ENCODE peak calls at places on chromosomes 16 and 17, in four cellular contexts. One of them, this sample, is unnamed.

GRCh38 chr17:76736349-76737081 is 616 bp downstream of the SRSF2 start:
- DNase-seq in A549: no peak
- DNase-seq in GM12878: no peak
- DNase-seq in HepG2: peak; percentile 46
- DNase-seq in this sample: peak; percentile 86

GRCh38 chr16:82043680-82044584 is 8.9 kb downstream of the HSD17B2 start:
- DNase-seq in HepG2: no peak
- DNase-seq in GM12878: no peak
- DNase-seq in A549: no peak
- DNase-seq in this sample: no peak

GRCh38 chr17:64457156-64457555 is 8.2 kb downstream of the MILR1 start:
- DNase-seq in A549: no peak
- DNase-seq in HepG2: no peak
- DNase-seq in GM12878: no peak
- DNase-seq in this sample: no peak

GRCh38 chr17:34220776-34221390 is 34.2 kb upstream of the CCL2 start:
- DNase-seq in HepG2: no peak
- DNase-seq in GM12878: no peak
- DNase-seq in A549: no peak
- DNase-seq in this sample: no peak

GRCh38 chr17:17837966-17838962 is 1.5 kb upstream of the SREBF1 start:
- DNase-seq in GM12878: no peak
- DNase-seq in A549: peak; percentile 77
- DNase-seq in HepG2: peak; percentile 57
- DNase-seq in this sample: no peak

GRCh38 chr17:19354123-19354522 is 8.4 kb downstream of the B9D1 start:
- DNase-seq in HepG2: no peak
- DNase-seq in GM12878: no peak
- DNase-seq in A549: no peak
- DNase-seq in this sample: no peak

GRCh38 chr17:53934931-53935330 is 112.2 kb downstream of the KIF2B start:
- DNase-seq in HepG2: no peak
- DNase-seq in A549: no peak
- DNase-seq in GM12878: no peak
- DNase-seq in this sample: no peak

GRCh38 chr17:7982666-7983065 is 19.7 kb upstream of the GUCY2D start:
- DNase-seq in GM12878: no peak
- DNase-seq in HepG2: no peak
- DNase-seq in A549: no peak
- DNase-seq in this sample: no peak

GRCh38 chr17:27848941-27849340 is 44.2 kb downstream of the LYRM9 start:
- DNase-seq in GM12878: no peak
- DNase-seq in A549: no peak
- DNase-seq in HepG2: no peak
- DNase-seq in this sample: no peak

GRCh38 chr16:27432600-27432957 is 30.6 kb downstream of the IL21R start:
- DNase-seq in A549: no peak
- DNase-seq in HepG2: no peak
- DNase-seq in GM12878: no peak
- DNase-seq in this sample: no peak

GRCh38 chr17:61307905-61308886 is 91.4 kb upstream of the TBX2 start:
- DNase-seq in GM12878: no peak
- DNase-seq in HepG2: no peak
- DNase-seq in A549: peak; percentile 52
- DNase-seq in this sample: no peak

GRCh38 chr16:3595521-3596021 is 15.8 kb downstream of the SLX4 start:
- DNase-seq in HepG2: no peak
- DNase-seq in A549: no peak
- DNase-seq in GM12878: no peak
- DNase-seq in this sample: no peak

GRCh38 chr17:43125133-43125966 is at the start of gene BRCA1:
- DNase-seq in GM12878: peak; percentile 96
- DNase-seq in A549: peak; percentile 100
- DNase-seq in HepG2: peak; percentile 100
- DNase-seq in this sample: peak; percentile 95

GRCh38 chr17:79005063-79005861 is 4.3 kb downstream of the CANT1 start:
- DNase-seq in HepG2: no peak
- DNase-seq in GM12878: no peak
- DNase-seq in A549: no peak
- DNase-seq in this sample: no peak

GRCh38 chr17:42337442-42337841 is 49.1 kb downstream of the STAT5A start:
- DNase-seq in A549: no peak
- DNase-seq in GM12878: peak; percentile 94
- DNase-seq in HepG2: no peak
- DNase-seq in this sample: no peak

GRCh38 chr17:40727447-40728231 is 24.1 kb upstream of the KRT24 start:
- DNase-seq in GM12878: peak; percentile 41
- DNase-seq in A549: no peak
- DNase-seq in HepG2: no peak
- DNase-seq in this sample: no peak

GRCh38 chr16:89633064-89633631 is 19.7 kb downstream of the DPEP1 start:
- DNase-seq in GM12878: no peak
- DNase-seq in A549: peak; percentile 72
- DNase-seq in HepG2: no peak
- DNase-seq in this sample: peak; percentile 67

GRCh38 chr17:72457712-72458111 is 336.9 kb downstream of the SOX9 start:
- DNase-seq in HepG2: no peak
- DNase-seq in GM12878: no peak
- DNase-seq in A549: no peak
- DNase-seq in this sample: no peak

GRCh38 chr17:45155029-45155428 is 6.6 kb upstream of the HEXIM2 start:
- DNase-seq in GM12878: no peak
- DNase-seq in A549: no peak
- DNase-seq in HepG2: no peak
- DNase-seq in this sample: no peak

GRCh38 chr17:82205720-82206508 is 6.7 kb downstream of the CCDC57 start:
- DNase-seq in HepG2: peak; percentile 84
- DNase-seq in A549: peak; percentile 91
- DNase-seq in GM12878: no peak
- DNase-seq in this sample: peak; percentile 92

GRCh38 chr17:4691686-4692085 is 12.3 kb downstream of the PELP1 start:
- DNase-seq in HepG2: no peak
- DNase-seq in GM12878: no peak
- DNase-seq in A549: no peak
- DNase-seq in this sample: no peak

GRCh38 chr16:19710191-19710908 is 7.7 kb downstream of the KNOP1 start:
- DNase-seq in HepG2: no peak
- DNase-seq in GM12878: no peak
- DNase-seq in A549: no peak
- DNase-seq in this sample: no peak

GRCh38 chr16:81723098-81723723 is 55.9 kb upstream of the PLCG2 start:
- DNase-seq in A549: peak; percentile 89
- DNase-seq in GM12878: peak; percentile 62
- DNase-seq in HepG2: peak; percentile 86
- DNase-seq in this sample: peak; percentile 83

GRCh38 chr16:27455700-27456099 is 53.7 kb downstream of the IL21R start:
- DNase-seq in A549: no peak
- DNase-seq in GM12878: no peak
- DNase-seq in HepG2: no peak
- DNase-seq in this sample: no peak

GRCh38 chr16:57730771-57731730 is 4.5 kb upstream of the KATNB1 start:
- DNase-seq in HepG2: no peak
- DNase-seq in GM12878: no peak
- DNase-seq in A549: no peak
- DNase-seq in this sample: no peak

GRCh38 chr17:43952351-43952723 is 1.4 kb downstream of the PYY start:
- DNase-seq in GM12878: no peak
- DNase-seq in A549: no peak
- DNase-seq in HepG2: no peak
- DNase-seq in this sample: no peak

GRCh38 chr17:48027322-48027981 is 10.1 kb downstream of the COPZ2 start:
- DNase-seq in A549: no peak
- DNase-seq in HepG2: no peak
- DNase-seq in GM12878: no peak
- DNase-seq in this sample: no peak
- TF ChIP-seq PBX3 in A549: no peak
- TF ChIP-seq PBX3 in HepG2: no peak
- TF ChIP-seq PBX3 in GM12878: no peak
- TF ChIP-seq PBX3 in this sample: no peak

GRCh38 chr16:29126057-29126494 is 141.2 kb downstream of the LAT start:
- DNase-seq in A549: no peak
- DNase-seq in GM12878: no peak
- DNase-seq in HepG2: no peak
- DNase-seq in this sample: no peak
- TF ChIP-seq USF2 in A549: no peak
- TF ChIP-seq USF2 in GM12878: no peak
- TF ChIP-seq USF2 in HepG2: no peak
- TF ChIP-seq USF2 in this sample: no peak

GRCh38 chr16:56265184-56265583 is 73.9 kb downstream of the GNAO1 start:
- DNase-seq in A549: no peak
- DNase-seq in HepG2: no peak
- DNase-seq in GM12878: no peak
- DNase-seq in this sample: no peak
- TF ChIP-seq PBX3 in A549: no peak
- TF ChIP-seq PBX3 in HepG2: no peak
- TF ChIP-seq PBX3 in GM12878: no peak
- TF ChIP-seq PBX3 in this sample: no peak

DNA sequence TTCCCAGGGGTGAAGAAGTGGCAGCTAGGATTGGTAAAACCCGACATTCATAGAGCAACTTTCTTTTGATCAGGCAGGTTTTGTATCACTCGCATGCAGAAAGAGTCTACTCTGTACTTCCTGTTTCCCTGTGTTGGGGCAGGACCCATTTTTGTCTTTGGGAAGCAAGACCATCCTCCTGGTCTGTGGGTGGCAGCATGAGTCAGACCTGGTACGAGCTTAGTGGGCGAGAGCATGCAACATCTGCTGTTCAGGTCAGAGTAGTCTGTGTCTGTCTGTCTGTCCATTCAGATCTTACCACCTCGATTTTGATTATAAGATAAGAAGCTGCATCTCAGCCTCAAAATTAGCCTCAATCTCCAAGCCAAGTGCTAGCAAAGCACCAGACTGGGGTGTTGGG is 111.0 kb downstream of the XYLT1 start:
- DNase-seq in HepG2: no peak
- DNase-seq in A549: no peak
- DNase-seq in GM12878: no peak
- DNase-seq in this sample: peak; percentile 29
- TF ChIP-seq USF2 in HepG2: no peak
- TF ChIP-seq USF2 in A549: no peak
- TF ChIP-seq USF2 in GM12878: no peak
- TF ChIP-seq USF2 in this sample: no peak